ENCODE peak calls at places on chromosomes 2 and 18, in six cellular contexts. X is A549, K is K562, F is GM12878, I is HepG2, P is endothelial cell of umbilical vein. B is an unnamed sample.

GRCh38 chr2:138373993-138374408 is 127.6 kb upstream of the SPOPL start:
- DNase-seq in X (peak), K (peak), F (peak), I (peak), P (peak), B (peak)

GRCh38 chr2:20444993-20445910 is 1.6 kb upstream of the RHOB start:
- DNase-seq in X (no peak), K (no peak), F (no peak), I (no peak), P (peak), B (no peak)

GRCh38 chr2:227297052-227297451 is 28.0 kb upstream of the MFF start:
- DNase-seq in X (no peak), K (no peak), F (no peak), I (no peak), P (no peak), B (no peak)

GRCh38 chr18:55084546-55084945 is 125.3 kb upstream of the CCDC68 start:
- DNase-seq in X (no peak), K (no peak), F (no peak), I (no peak), P (no peak), B (no peak)

GRCh38 chr18:10791141-10791808 is 265.4 kb downstream of the NAPG start:
- DNase-seq in X (no peak), K (no peak), F (no peak), I (no peak), P (no peak), B (no peak)

GRCh38 chr2:218323526-218324472 is 31.5 kb upstream of the TMBIM1 start:
- DNase-seq in X (peak), K (no peak), F (no peak), I (peak), P (peak), B (peak)

GRCh38 chr2:23418490-23418911 is 33.5 kb downstream of the KLHL29 start:
- DNase-seq in X (no peak), K (no peak), F (no peak), I (no peak), P (no peak), B (no peak)

GRCh38 chr2:105888625-105889024 is 143.9 kb downstream of the NCK2 start:
- DNase-seq in X (peak), K (no peak), F (no peak), I (peak), P (no peak), B (peak)

GRCh38 chr2:20656561-20656960 is 5.7 kb upstream of the HS1BP3 start:
- DNase-seq in X (no peak), K (no peak), F (no peak), I (no peak), P (no peak), B (no peak)

GRCh38 chr18:56068030-56068671 is 480.2 kb upstream of the TCF4 start:
- DNase-seq in X (no peak), K (no peak), F (no peak), I (no peak), P (peak), B (no peak)

GRCh38 chr2:128435576-128436497 is 117.2 kb upstream of the HS6ST1 start:
- DNase-seq in X (no peak), K (no peak), F (no peak), I (no peak), P (no peak), B (peak)

GRCh38 chr2:109607766-109608165 is 6.0 kb downstream of the SEPTIN10 start:
- DNase-seq in X (no peak), K (no peak), F (no peak), I (no peak), P (peak), B (no peak)

GRCh38 chr18:46155652-46156051 is 51.5 kb downstream of the HAUS1 start:
- DNase-seq in X (peak), K (no peak), F (no peak), I (no peak), P (no peak), B (no peak)

GRCh38 chr18:79950440-79951341 is 762 bp downstream of the SLC66A2 start:
- DNase-seq in X (no peak), K (peak), F (no peak), I (no peak), P (peak), B (peak)

GRCh38 chr18:8998481-8999217 is 103.8 kb upstream of the NDUFV2 start:
- DNase-seq in X (no peak), K (peak), F (no peak), I (no peak), P (no peak), B (no peak)

GRCh38 chr18:55265916-55266488 is 306.7 kb upstream of the CCDC68 start:
- DNase-seq in X (no peak), K (no peak), F (peak), I (no peak), P (peak), B (peak)

GRCh38 chr2:70340075-70340474 is 38.2 kb upstream of the FAM136A start:
- DNase-seq in X (no peak), K (no peak), F (no peak), I (no peak), P (no peak), B (no peak)

GRCh38 chr2:115115135-115115534 is 672.7 kb downstream of the DPP10 start:
- DNase-seq in X (no peak), K (no peak), F (no peak), I (no peak), P (no peak), B (no peak)

GRCh38 chr2:170878505-170878904 is 50.5 kb upstream of the GORASP2 start:
- DNase-seq in X (no peak), K (no peak), F (no peak), I (peak), P (no peak), B (no peak)

GRCh38 chr2:120109186-120110061 is 96.5 kb downstream of the EPB41L5 start:
- DNase-seq in X (peak), K (peak), F (peak), I (peak), P (peak), B (peak)

GRCh38 chr18:3015203-3015590 is 2.3 kb upstream of the LPIN2 start:
- DNase-seq in X (peak), K (peak), F (no peak), I (peak), P (peak), B (peak)

GRCh38 chr2:156589381-156590079 is 153.4 kb downstream of the GPD2 start:
- DNase-seq in X (peak), K (no peak), F (no peak), I (peak), P (peak), B (peak)

GRCh38 chr2:117351396-117351795 is 463.1 kb upstream of the DDX18 start:
- DNase-seq in X (no peak), K (no peak), F (no peak), I (no peak), P (no peak), B (no peak)

GRCh38 chr2:53740170-53740569 is 27.4 kb upstream of the CHAC2 start:
- DNase-seq in X (peak), K (no peak), F (no peak), I (peak), P (peak), B (peak)

GRCh38 chr18:50796495-50796894 is 23.3 kb downstream of the MRO start:
- DNase-seq in X (no peak), K (no peak), F (no peak), I (no peak), P (no peak), B (no peak)

GRCh38 chr18:58015045-58015444 is 29.0 kb upstream of the NEDD4L start:
- DNase-seq in X (no peak), K (no peak), F (peak), I (no peak), P (no peak), B (peak)

GRCh38 chr2:74690571-74690970 is 36.5 kb downstream of the SEMA4F start:
- DNase-seq in X (peak), K (peak), F (peak), I (peak), P (peak), B (peak)

GRCh38 chr18:48680871-48681270 is 142.0 kb downstream of the CTIF start:
- DNase-seq in X (no peak), K (no peak), F (no peak), I (no peak), P (peak), B (no peak)

GRCh38 chr2:60741588-60741987 is 14.5 kb upstream of the PAPOLG start:
- DNase-seq in X (no peak), K (no peak), F (no peak), I (no peak), P (no peak), B (peak)

GRCh38 chr2:15050483-15050882 is 418.0 kb downstream of the LRATD1 start:
- DNase-seq in X (no peak), K (no peak), F (no peak), I (no peak), P (no peak), B (no peak)

GRCh38 chr2:203077458-203077857 is 62.8 kb downstream of the NBEAL1 start:
- DNase-seq in X (peak), K (no peak), F (no peak), I (no peak), P (no peak), B (no peak)

GRCh38 chr18:13565228-13565627 is 161.1 kb downstream of the FAM210A start:
- DNase-seq in X (no peak), K (no peak), F (no peak), I (no peak), P (no peak), B (no peak)

GRCh38 chr18:23102498-23103260 is 32.6 kb upstream of the CABLES1 start:
- DNase-seq in X (no peak), K (no peak), F (no peak), I (no peak), P (no peak), B (no peak)

GRCh38 chr2:42523341-42523740 is 29.6 kb upstream of the KCNG3 start:
- DNase-seq in X (no peak), K (no peak), F (no peak), I (no peak), P (no peak), B (no peak)

DNA sequence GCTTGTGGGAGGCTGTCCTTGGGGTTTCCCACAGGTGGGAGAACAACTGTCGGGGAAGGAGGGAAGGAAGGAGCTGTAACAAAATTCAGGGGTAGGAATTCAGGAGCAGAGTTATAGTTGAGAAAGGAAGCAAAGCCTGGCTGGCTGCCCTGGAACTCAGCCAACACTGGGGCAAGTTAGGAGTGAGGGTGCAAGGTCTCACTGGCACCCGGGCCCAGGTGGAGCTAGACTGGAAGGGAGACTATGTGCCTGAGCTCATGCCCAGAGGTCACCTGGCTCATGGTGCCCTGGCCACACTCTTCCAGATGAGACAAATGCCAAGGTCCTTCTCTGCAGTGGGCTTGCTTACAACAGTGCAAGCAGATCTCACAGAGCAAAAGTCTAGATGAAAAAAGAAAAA is 75.6 kb upstream of the ARHGAP28 start:
- DNase-seq in X (no peak), K (no peak), F (no peak), I (no peak), P (no peak), B (no peak)
- TF ChIP-seq MYC in X (no peak), K (no peak), F (no peak), I (no peak), P (no peak), B (no peak)

DNA sequence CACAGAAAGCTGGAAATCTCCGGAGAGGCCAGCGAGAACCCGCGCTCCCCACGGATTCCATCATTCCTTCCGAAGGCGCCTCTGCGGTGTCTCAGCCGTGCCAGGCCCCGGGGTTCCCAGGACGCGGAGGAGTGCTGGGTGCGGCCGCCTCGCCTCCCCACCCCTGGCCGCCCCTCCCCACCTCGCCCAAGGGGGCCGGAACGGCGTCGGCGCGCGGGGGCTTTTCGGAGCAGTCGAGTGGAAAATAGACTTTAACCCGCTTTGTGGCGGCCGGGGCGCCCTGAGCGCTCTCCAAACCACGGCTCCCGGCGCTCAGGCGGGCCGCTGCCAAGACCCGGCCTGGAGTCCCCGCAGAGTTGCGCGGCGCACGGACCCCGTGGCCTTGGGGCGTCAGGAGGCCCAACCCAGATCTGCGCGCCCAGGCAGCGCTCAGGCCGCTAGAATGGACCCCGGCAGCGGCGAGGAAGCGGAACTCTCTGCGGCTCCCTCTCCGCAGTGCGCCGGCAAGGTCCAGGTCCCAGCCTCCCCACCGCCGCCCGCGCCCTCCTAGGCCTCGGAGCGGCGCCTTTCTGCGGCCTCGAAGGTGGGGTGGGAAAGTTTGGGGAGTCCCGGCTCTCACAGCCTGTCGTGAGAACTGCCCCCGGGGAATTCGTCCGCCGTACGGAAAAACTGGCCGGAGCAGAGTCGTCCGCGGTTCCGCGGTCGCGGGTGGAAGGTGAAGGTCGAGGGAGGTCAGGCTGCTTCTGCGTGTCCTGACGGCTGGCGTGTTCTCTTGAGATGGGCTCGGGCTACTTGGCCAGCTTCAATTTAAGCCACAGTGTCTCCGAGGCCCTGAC is 1.2 kb upstream of the EMX1 start:
- DNase-seq in X (peak), K (peak), F (no peak), I (peak), P (no peak), B (peak)
- H3K4me3 ChIP-seq in X (peak), K (no peak), F (peak), I (peak), P (no peak), B (no peak)

GRCh38 chr2:216536725-216537124 is 38.1 kb downstream of the RPL37A start:
- DNase-seq in X (no peak), K (no peak), F (no peak), I (no peak), P (no peak), B (no peak)
- TF ChIP-seq MYC in X (no peak), K (no peak), F (no peak), I (no peak), P (no peak), B (no peak)

GRCh38 chr2:175168564-175168945 is 552 bp upstream of the ATF2 start:
- DNase-seq in X (no peak), K (no peak), F (no peak), I (no peak), P (no peak), B (no peak)

GRCh38 chr2:175166216-175166824 is 1.7 kb downstream of the ATF2 start:
- DNase-seq in X (no peak), K (no peak), F (no peak), I (no peak), P (no peak), B (no peak)

GRCh38 chr2:175167076-175167791 is 769 bp downstream of the ATF2 start:
- DNase-seq in X (peak), K (peak), F (no peak), I (peak), P (peak), B (no peak)

GRCh38 chr2:175167792-175168563 is at the start of gene ATF2:
- DNase-seq in X (peak), K (peak), F (peak), I (peak), P (peak), B (peak)

DNA sequence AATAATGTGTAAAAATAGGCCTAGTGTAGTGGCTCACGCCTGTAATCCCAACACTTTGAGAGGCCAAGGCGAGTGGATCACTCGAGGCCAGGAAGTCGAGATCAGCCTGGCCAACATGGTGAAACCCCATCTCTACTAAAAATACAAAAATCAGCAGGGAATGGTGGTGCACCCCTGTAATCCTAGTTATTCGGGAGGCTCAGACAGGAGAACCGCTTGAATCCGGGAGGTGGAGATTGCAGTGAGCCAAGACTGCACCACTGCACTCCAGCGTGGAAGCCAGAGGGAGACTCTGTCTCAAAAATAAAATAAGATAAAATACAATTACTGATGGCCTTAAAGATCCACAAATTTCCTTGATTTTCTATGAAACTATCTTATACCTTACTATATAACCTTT is 3.8 kb downstream of the ATF2 start:
- DNase-seq in X (no peak), K (no peak), F (no peak), I (no peak), P (no peak), B (no peak)
- H3K4me3 ChIP-seq in X (no peak), K (no peak), F (no peak), I (no peak), P (no peak), B (no peak)

GRCh38 chr2:62199392-62200125 is 3.6 kb downstream of the B3GNT2 start:
- DNase-seq in X (no peak), K (no peak), F (no peak), I (no peak), P (no peak), B (peak)
- TF ChIP-seq MYC in X (no peak), K (no peak), F (no peak), I (no peak), P (no peak), B (no peak)

DNA sequence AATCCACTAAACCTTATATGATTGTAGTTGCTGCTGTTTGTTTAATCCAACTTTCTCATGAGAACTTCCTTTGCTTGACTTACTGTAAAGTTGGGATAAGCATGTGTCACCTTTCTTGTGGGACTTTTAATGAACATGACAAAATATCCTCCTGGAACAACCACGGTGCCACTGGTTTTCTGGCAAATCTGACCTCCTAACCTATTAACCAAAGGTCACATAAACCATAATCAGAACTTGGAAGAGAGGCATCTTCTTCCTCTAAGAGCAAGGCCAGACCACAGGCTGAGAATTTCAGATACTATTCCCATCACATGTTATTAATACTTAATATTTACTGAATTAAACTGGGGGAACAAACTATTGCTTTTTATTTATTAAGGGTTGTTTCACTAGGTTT is 2.3 kb downstream of the SLC40A1 start:
- DNase-seq in X (no peak), K (no peak), F (no peak), I (no peak), P (no peak), B (no peak)
- H3K4me3 ChIP-seq in X (no peak), K (no peak), F (no peak), I (no peak), P (peak), B (no peak)

B was measured in NB4.